ENCODE peak calls at places on chromosome 18, in four cellular contexts. One of them, this sample, is unnamed.

GRCh38 chr18:3799515-3799914 is 349.5 kb downstream of the TGIF1 start:
- DNase-seq in NCI-H1092: no peak
- DNase-seq in adipocyte: no peak
- DNase-seq in KBM-7: no peak
- DNase-seq in this sample: no peak

GRCh38 chr18:58277457-58277739 is 233.4 kb downstream of the NEDD4L start:
- DNase-seq in KBM-7: no peak
- DNase-seq in adipocyte: no peak
- DNase-seq in NCI-H1092: no peak
- DNase-seq in this sample: no peak

GRCh38 chr18:44080054-44080453 is 600.6 kb upstream of the SETBP1 start:
- DNase-seq in KBM-7: no peak
- DNase-seq in NCI-H1092: no peak
- DNase-seq in adipocyte: no peak
- DNase-seq in this sample: peak

GRCh38 chr18:57931038-57931437 is 113.0 kb upstream of the NEDD4L start:
- DNase-seq in adipocyte: no peak
- DNase-seq in KBM-7: no peak
- DNase-seq in NCI-H1092: no peak
- DNase-seq in this sample: no peak

GRCh38 chr18:30094556-30094955 is 948.0 kb downstream of the DSC3 start:
- DNase-seq in NCI-H1092: no peak
- DNase-seq in adipocyte: peak
- DNase-seq in KBM-7: no peak
- DNase-seq in this sample: peak

GRCh38 chr18:49019446-49020045 is 68.8 kb upstream of the SMAD7 start:
- DNase-seq in KBM-7: no peak
- DNase-seq in adipocyte: no peak
- DNase-seq in NCI-H1092: no peak
- DNase-seq in this sample: no peak

GRCh38 chr18:67385455-67385854 is 131.1 kb downstream of the DSEL start:
- DNase-seq in KBM-7: no peak
- DNase-seq in adipocyte: no peak
- DNase-seq in NCI-H1092: no peak
- DNase-seq in this sample: no peak

GRCh38 chr18:46039967-46040746 is 31.9 kb downstream of the PSTPIP2 start:
- DNase-seq in NCI-H1092: no peak
- DNase-seq in adipocyte: no peak
- DNase-seq in KBM-7: no peak
- DNase-seq in this sample: no peak

GRCh38 chr18:9475643-9476580 is 599 bp downstream of the RALBP1 start:
- DNase-seq in KBM-7: peak
- DNase-seq in adipocyte: peak
- DNase-seq in NCI-H1092: no peak
- DNase-seq in this sample: no peak

GRCh38 chr18:60978338-60978737 is 354.9 kb upstream of the CDH20 start:
- DNase-seq in KBM-7: no peak
- DNase-seq in adipocyte: peak
- DNase-seq in NCI-H1092: no peak
- DNase-seq in this sample: peak

GRCh38 chr18:40935423-40935822 is 1019.6 kb upstream of the PIK3C3 start:
- DNase-seq in KBM-7: peak
- DNase-seq in adipocyte: peak
- DNase-seq in NCI-H1092: no peak
- DNase-seq in this sample: no peak

GRCh38 chr18:48300463-48300961 is 108.7 kb downstream of the ZBTB7C start:
- DNase-seq in NCI-H1092: peak
- DNase-seq in KBM-7: peak
- DNase-seq in adipocyte: no peak
- DNase-seq in this sample: no peak

GRCh38 chr18:52174220-52174619 is 165.8 kb upstream of the DCC start:
- DNase-seq in adipocyte: no peak
- DNase-seq in KBM-7: no peak
- DNase-seq in NCI-H1092: no peak
- DNase-seq in this sample: no peak